ENCODE peak calls at places on chromosomes 2 and 18, in eight cellular contexts. M is fibroblast of pulmonary artery, R is BJ, U is fibroblast of lung, J is AG04450, P is tibial artery, Z is tibial nerve, Q is HFF-Myc. L is an unnamed sample.

GRCh38 chr18:47172476-47172875 is 3.7 kb downstream of the IER3IP1 start:
- DNase-seq in M (no peak), R (no peak), U (no peak), J (no peak), P (no peak), Z (no peak), Q (no peak), L (no peak)

GRCh38 chr2:156908825-156909224 is 348.7 kb upstream of the GALNT5 start:
- DNase-seq in M (peak; percentile 49), R (peak; percentile 54), U (peak; percentile 84), J (peak; percentile 46), P (no peak), Z (no peak), Q (no peak), L (no peak)

GRCh38 chr18:9854801-9855676 is 30.7 kb upstream of the TXNDC2 start:
- DNase-seq in M (no peak), R (no peak), U (peak; percentile 41), J (no peak), P (no peak), Z (no peak), Q (no peak), L (no peak)

GRCh38 chr2:29844713-29845320 is 76.6 kb downstream of the ALK start:
- DNase-seq in M (no peak), R (no peak), U (peak; percentile 30), J (no peak), P (no peak), Z (no peak), Q (no peak), L (no peak)

GRCh38 chr18:46574000-46574739 is 82.8 kb downstream of the LOXHD1 start:
- DNase-seq in M (no peak), R (no peak), U (no peak), J (no peak), P (no peak), Z (no peak), Q (no peak), L (no peak)

GRCh38 chr2:238165288-238165921 is 6.6 kb downstream of the ERFE start:
- DNase-seq in M (no peak), R (no peak), U (no peak), J (no peak), P (peak; percentile 64), Z (no peak), Q (no peak), L (no peak)

GRCh38 chr2:168565112-168565511 is 109.0 kb downstream of the CERS6 start:
- DNase-seq in M (peak; percentile 65), R (no peak), U (peak; percentile 52), J (peak; percentile 18), P (no peak), Z (no peak), Q (no peak), L (no peak)

GRCh38 chr2:195683174-195683573 is 26.1 kb downstream of the SLC39A10 start:
- DNase-seq in M (no peak), R (no peak), U (peak; percentile 60), J (no peak), P (no peak), Z (no peak), Q (no peak), L (no peak)

GRCh38 chr18:24076950-24077349 is 61.9 kb upstream of the CABYR start:
- DNase-seq in M (no peak), R (no peak), U (no peak), J (no peak), P (no peak), Z (no peak), Q (no peak), L (no peak)

GRCh38 chr2:110116033-110116710 is 550 bp upstream of the MALL start:
- DNase-seq in M (peak; percentile 74), R (no peak), U (peak; percentile 79), J (no peak), P (peak; percentile 82), Z (no peak), Q (peak; percentile 35), L (no peak)

GRCh38 chr2:158725496-158725895 is 69.6 kb upstream of the DAPL1 start:
- DNase-seq in M (no peak), R (no peak), U (no peak), J (no peak), P (no peak), Z (no peak), Q (no peak), L (no peak)

GRCh38 chr2:149872041-149872440 is 284.5 kb upstream of the MMADHC start:
- DNase-seq in M (no peak), R (no peak), U (peak; percentile 34), J (no peak), P (no peak), Z (no peak), Q (no peak), L (no peak)

GRCh38 chr18:6920099-6920955 is 190.8 kb downstream of the ARHGAP28 start:
- DNase-seq in M (peak; percentile 85), R (peak; percentile 11), U (peak; percentile 41), J (peak; percentile 27), P (no peak), Z (peak; percentile 29), Q (peak; percentile 68), L (peak; percentile 13)

GRCh38 chr2:143474568-143474967 is 345.3 kb downstream of the ARHGAP15 start:
- DNase-seq in M (no peak), R (no peak), U (no peak), J (no peak), P (no peak), Z (no peak), Q (no peak), L (no peak)

GRCh38 chr18:39732918-39733317 is 2167.3 kb upstream of the CELF4 start:
- DNase-seq in M (no peak), R (no peak), U (no peak), J (no peak), P (no peak), Z (no peak), Q (no peak), L (no peak)

GRCh38 chr2:166468124-166469024 is 25.7 kb downstream of the SCN7A start:
- DNase-seq in M (peak; percentile 31), R (no peak), U (no peak), J (no peak), P (no peak), Z (no peak), Q (no peak), L (no peak)

GRCh38 chr2:168246483-168247340 is 683 bp downstream of the STK39 start:
- DNase-seq in M (peak; percentile 66), R (no peak), U (peak; percentile 74), J (no peak), P (peak; percentile 85), Z (peak; percentile 36), Q (no peak), L (no peak)

GRCh38 chr2:106267997-106268396 is 73.9 kb upstream of the UXS1 start:
- DNase-seq in M (no peak), R (no peak), U (no peak), J (no peak), P (no peak), Z (no peak), Q (no peak), L (no peak)

GRCh38 chr18:48749768-48750167 is 201.0 kb downstream of the SMAD7 start:
- DNase-seq in M (peak; percentile 90), R (no peak), U (peak; percentile 81), J (no peak), P (peak; percentile 90), Z (peak; percentile 50), Q (no peak), L (no peak)

GRCh38 chr2:36507408-36507812 is 90.6 kb downstream of the FEZ2 start:
- DNase-seq in M (peak; percentile 80), R (no peak), U (peak; percentile 57), J (no peak), P (no peak), Z (no peak), Q (peak; percentile 46), L (no peak)

GRCh38 chr2:53969285-53970094 is 1.3 kb downstream of the PSME4 start:
- DNase-seq in M (peak; percentile 69), R (no peak), U (peak; percentile 77), J (no peak), P (no peak), Z (no peak), Q (no peak), L (peak; percentile 41)

GRCh38 chr18:25896178-25896780 is 194.1 kb downstream of the SS18 start:
- DNase-seq in M (peak; percentile 65), R (no peak), U (peak; percentile 41), J (peak; percentile 29), P (no peak), Z (no peak), Q (peak; percentile 39), L (peak; percentile 1)

GRCh38 chr2:160287476-160287875 is 87.4 kb upstream of the ITGB6 start:
- DNase-seq in M (no peak), R (no peak), U (no peak), J (no peak), P (no peak), Z (no peak), Q (no peak), L (no peak)

GRCh38 chr2:231393149-231394131 is 2.1 kb upstream of the B3GNT7 start:
- DNase-seq in M (no peak), R (no peak), U (no peak), J (no peak), P (no peak), Z (no peak), Q (no peak), L (no peak)
- TF ChIP-seq CTCF in M (peak; percentile 13), R (peak; percentile 22), U (no peak), J (peak; percentile 30), P (no peak), Z (no peak), Q (peak; percentile 14), L (peak; percentile 52)

GRCh38 chr2:218128781-218129478 is 3.1 kb downstream of the CXCR2 start:
- DNase-seq in M (no peak), R (no peak), U (no peak), J (no peak), P (no peak), Z (no peak), Q (no peak), L (no peak)
- H3K4me3 ChIP-seq in M (no peak overlapping the region), R (no peak overlapping the region), U (no peak overlapping the region), J (no peak overlapping the region), P (no peak overlapping the region), Z (no peak overlapping the region), Q (no peak overlapping the region), L (no peak overlapping the region)

GRCh38 chr18:61896118-61896517 is 3.3 kb upstream of the RNF152 start:
- DNase-seq in M (no peak), R (no peak), U (no peak), J (no peak), P (no peak), Z (no peak), Q (no peak), L (no peak)

GRCh38 chr18:61893304-61893970 is 630 bp upstream of the RNF152 start:
- DNase-seq in M (peak; percentile 52), R (no peak), U (peak; percentile 48), J (no peak), P (peak; percentile 81), Z (no peak), Q (no peak), L (no peak)

GRCh38 chr18:61894751-61895524 is 2.1 kb upstream of the RNF152 start:
- DNase-seq in M (no peak), R (no peak), U (no peak), J (no peak), P (no peak), Z (no peak), Q (no peak), L (no peak)

GRCh38 chr18:61892683-61893303 is at the start of gene RNF152:
- DNase-seq in M (peak; percentile 15), R (no peak), U (peak; percentile 23), J (no peak), P (peak; percentile 79), Z (no peak), Q (no peak), L (no peak)

GRCh38 chr18:61893971-61894750 is 1.4 kb upstream of the RNF152 start:
- DNase-seq in M (peak; percentile 67), R (no peak), U (peak; percentile 62), J (no peak), P (peak; percentile 93), Z (peak; percentile 64), Q (no peak), L (no peak)
- TF ChIP-seq CTCF in M (peak; percentile 14), R (peak; percentile 25), U (peak; percentile 9), J (peak; percentile 24), P (peak; percentile 50), Z (no peak), Q (no peak), L (no peak)

GRCh38 chr2:68121873-68122679 is 35.6 kb upstream of the PNO1 start:
- DNase-seq in M (peak; percentile 92), R (peak; percentile 31), U (peak; percentile 69), J (peak; percentile 82), P (peak; percentile 89), Z (peak; percentile 94), Q (peak; percentile 72), L (peak; percentile 41)
- H3K4me3 ChIP-seq in M (no peak overlapping the region), R (no peak overlapping the region), U (no peak overlapping the region), J (no peak overlapping the region), P (no peak overlapping the region), Z (no peak overlapping the region), Q (no peak overlapping the region), L (peak overlapping the region; percentile 10)

L was measured in retinal pigment epithelial cell.